ENCODE peak calls at places on chromosome 9, in six cellular contexts. C, R, F, H, V and S are unnamed samples.

GRCh38 chr9:126164796-126165525 is 161.7 kb upstream of the MVB12B start:
- DNase-seq in C (no peak), R (no peak), H (no peak), F (no peak), V (no peak), S (no peak)

GRCh38 chr9:22147818-22148573 is 138.9 kb upstream of the CDKN2B start:
- DNase-seq in C (peak), R (peak), F (peak), V (peak), H (no peak), S (no peak)

GRCh38 chr9:124776952-124777645 is at the start of gene OLFML2A:
- DNase-seq in V (no peak), R (no peak), H (no peak), F (no peak), C (peak), S (no peak)

GRCh38 chr9:13279284-13280162 is at the start of gene MPDZ:
- DNase-seq in H (peak), F (peak), R (no peak), C (peak), V (peak), S (peak)

GRCh38 chr9:136050706-136051567 is 44.2 kb downstream of the NACC2 start:
- DNase-seq in C (no peak), F (peak), R (no peak), H (peak), V (no peak), S (no peak)

GRCh38 chr9:70130266-70130665 is 86.6 kb downstream of the MAMDC2 start:
- DNase-seq in F (no peak), H (no peak), R (no peak), V (no peak), C (no peak), S (peak)

GRCh38 chr9:127173063-127173462 is 50.6 kb upstream of the ANGPTL2 start:
- DNase-seq in R (no peak), F (no peak), C (no peak), H (no peak), V (no peak), S (no peak)

GRCh38 chr9:69877852-69878507 is 57.4 kb downstream of the CFAP95 start:
- DNase-seq in F (peak), H (no peak), R (peak), C (peak), V (no peak), S (peak)

GRCh38 chr9:69946800-69947437 is 96.7 kb upstream of the MAMDC2 start:
- DNase-seq in R (peak), C (peak), V (peak), H (no peak), F (peak), S (peak)

GRCh38 chr9:134571326-134571871 is 70.2 kb upstream of the COL5A1 start:
- DNase-seq in H (no peak), F (no peak), V (no peak), C (no peak), R (no peak), S (no peak)

GRCh38 chr9:96515629-96516470 is 65.9 kb downstream of the HABP4 start:
- DNase-seq in H (no peak), V (peak), F (peak), R (no peak), C (peak), S (no peak)

GRCh38 chr9:84271004-84271886 is 69.3 kb downstream of the SLC28A3 start:
- DNase-seq in F (peak), C (peak), V (peak), H (peak), R (no peak), S (peak)

DNA sequence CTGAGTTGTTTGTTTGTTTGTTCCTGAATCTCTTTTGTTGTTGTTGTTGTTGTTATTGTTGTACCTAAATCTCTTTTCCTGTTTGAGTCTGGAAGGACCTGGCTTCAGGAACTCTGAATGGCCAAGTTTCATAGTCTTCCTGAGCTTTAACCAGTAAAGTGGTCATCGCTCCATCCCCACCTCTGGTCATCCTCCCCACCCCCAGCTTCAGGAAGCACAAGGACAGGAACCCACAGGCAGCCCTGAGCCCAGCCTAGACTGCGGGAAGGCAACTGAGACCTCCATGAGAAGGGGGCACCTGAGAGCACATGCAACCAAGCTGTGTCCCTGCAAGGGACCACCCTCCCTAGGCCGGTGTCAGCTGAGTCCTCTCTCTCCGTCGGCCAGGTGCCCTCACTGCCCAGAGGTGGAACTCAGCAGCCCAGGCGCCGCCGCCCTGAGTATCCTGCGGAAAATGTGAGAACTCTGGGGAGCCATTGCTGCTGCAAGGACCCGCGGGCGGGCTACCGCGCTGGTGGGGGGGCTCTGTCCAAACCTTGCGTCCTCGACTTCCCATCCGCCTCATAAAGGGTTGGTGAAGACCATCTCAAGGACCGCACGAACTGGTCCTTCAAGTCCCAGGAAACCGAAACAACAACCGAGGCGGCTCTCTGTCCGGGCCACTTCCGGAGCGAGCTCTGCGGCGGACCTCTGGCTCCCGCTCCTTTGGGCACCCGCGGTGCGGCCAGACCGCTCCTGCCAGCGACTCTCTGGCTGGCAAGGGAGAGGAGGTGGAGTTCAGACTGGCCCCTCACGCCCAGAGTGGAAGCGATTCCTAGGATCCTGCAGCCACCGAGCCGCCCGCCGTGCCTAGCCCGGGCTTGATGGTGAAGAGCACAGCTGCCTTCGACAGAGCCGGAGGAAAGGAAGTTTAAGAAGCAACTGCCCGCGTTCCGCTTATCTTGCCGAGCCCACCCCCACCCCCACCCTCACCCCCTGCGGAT is 4.2 kb downstream of the BARX1 start:
- DNase-seq in V (no peak), H (no peak), R (no peak), C (peak), F (no peak), S (peak)
- H3K27ac ChIP-seq in V (no peak), H (no peak), R (no peak), C (no peak), F (no peak), S (no peak)

DNA sequence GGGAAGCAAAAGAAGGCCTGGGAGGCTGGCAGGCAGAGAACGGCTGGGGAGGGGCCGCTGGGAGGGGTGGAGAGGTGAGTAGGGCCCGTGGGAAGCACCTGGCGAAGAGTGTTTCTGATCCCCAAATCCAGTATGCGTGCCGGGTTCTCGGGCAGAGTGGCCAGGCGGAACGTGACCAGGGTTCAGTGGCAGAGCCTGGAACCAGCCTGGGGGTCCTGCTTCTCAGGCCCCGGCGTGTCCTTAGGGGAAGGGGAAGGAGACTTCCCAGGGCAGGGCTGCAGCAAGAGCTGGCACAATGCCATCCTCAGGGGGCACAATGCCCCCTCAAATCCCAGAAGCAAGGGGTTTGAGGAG is 25.5 kb upstream of the IER5L start:
- DNase-seq in H (no peak), F (no peak), R (no peak), C (no peak), V (no peak), S (no peak)
- H2AFZ ChIP-seq in H (peak), F (peak), R (no peak), C (peak), V (peak), S (peak)

GRCh38 chr9:108823829-108824228 is 32.0 kb downstream of the ACTL7B start:
- DNase-seq in H (no peak), F (no peak), R (no peak), C (no peak), V (no peak), S (no peak)
- H3K27ac ChIP-seq in H (no peak), F (no peak), R (no peak), C (no peak), V (no peak), S (no peak)

DNA sequence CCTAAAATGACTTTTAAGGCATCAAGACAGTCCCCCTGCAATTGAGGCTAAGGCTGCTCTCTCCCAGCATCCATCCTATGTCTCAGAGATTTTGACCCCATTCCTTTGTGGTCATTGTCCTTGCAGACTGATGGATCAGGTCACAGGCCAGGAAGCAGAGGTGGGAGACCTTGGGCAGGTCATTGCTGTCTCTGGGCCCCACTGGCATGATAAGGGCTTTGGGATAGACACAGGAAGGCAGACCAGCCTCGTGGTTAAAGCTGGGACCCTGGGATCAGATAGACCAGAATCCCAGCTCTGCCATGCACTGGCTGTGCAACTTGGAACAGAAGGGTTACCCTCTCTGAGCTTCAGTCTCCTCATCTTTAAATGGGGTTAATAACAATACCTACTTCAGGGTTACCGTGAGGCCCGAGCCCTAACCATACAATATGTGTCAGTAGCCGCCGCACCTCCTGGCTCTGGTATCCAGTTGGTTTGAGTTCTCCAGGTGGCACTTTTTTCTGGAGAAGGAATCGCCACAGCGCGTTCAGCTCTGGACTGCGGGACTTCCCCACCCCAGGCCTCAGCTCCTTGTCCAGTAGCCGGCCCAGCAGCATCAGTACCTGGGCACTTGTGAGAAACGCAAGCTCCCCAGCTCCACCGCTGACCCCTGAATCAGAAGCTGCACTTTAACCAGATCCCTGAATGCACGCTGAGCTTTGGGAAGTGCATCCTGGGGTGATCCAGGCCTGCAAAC is 21.4 kb downstream of the LAMC3 start:
- DNase-seq in H (no peak), V (no peak), C (no peak), R (no peak), F (no peak), S (no peak)
- H2AFZ ChIP-seq in H (peak), V (no peak), C (no peak), R (no peak), F (no peak), S (no peak)

DNA sequence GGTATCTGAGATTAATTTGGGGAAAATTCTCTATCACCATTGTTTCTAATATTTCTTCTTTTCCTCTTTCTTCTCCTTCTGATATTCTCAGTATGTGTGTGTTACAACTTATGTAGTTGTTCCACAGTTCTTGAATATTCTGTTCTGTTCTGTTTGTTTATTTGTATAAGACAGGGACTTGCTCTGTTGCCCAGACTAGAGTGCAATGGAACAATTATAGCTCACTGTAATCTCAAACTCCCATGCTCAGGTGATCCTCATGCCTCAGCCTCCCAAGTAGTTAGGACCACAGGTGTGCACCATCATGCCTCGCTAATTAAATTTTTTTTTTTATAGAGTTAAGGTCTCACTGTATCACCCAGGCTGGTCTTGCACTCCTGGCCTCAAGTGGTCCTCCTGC is 145.8 kb upstream of the TUT7 start:
- DNase-seq in F (peak), C (no peak), H (no peak), R (no peak), V (no peak), S (no peak)
- H3K27ac ChIP-seq in F (peak), C (peak), H (no peak), R (no peak), V (no peak), S (no peak)